ENCODE peak calls at places on chromosome 1, in six cellular contexts. I is IMR-90; H is activated CD8-positive, alpha-beta T cell treated with anti-CD3 and anti-CD28 coated beads for 36 hours; Y is gastrocnemius medialis; F is SK-N-SH treated with all-trans-retinoic acid at 6 μM for 48 hours; O is lung. Z is an unnamed sample.

GRCh38 chr1:53143527-53143926 is 1.1 kb upstream of the SLC1A7 start:
- ATAC-seq in F (no peak), Y (no peak), O (no peak), H (no peak), I (no peak), Z (no peak)

GRCh38 chr1:17735791-17736190 is 19.3 kb upstream of the ACTL8 start:
- ATAC-seq in Y (no peak), H (no peak), F (no peak), I (no peak), O (no peak), Z (no peak)

GRCh38 chr1:231778009-231778719 is 151.6 kb downstream of the DISC1 start:
- ATAC-seq in O (no peak), Y (peak), H (no peak), F (peak), I (no peak), Z (no peak)

GRCh38 chr1:84090447-84091244 is 53.4 kb upstream of the PRKACB start:
- ATAC-seq in O (no peak), Y (no peak), F (no peak), I (no peak), H (peak), Z (no peak)

GRCh38 chr1:7117599-7118281 is 332.5 kb downstream of the CAMTA1 start:
- ATAC-seq in F (peak), Y (peak), I (peak), O (no peak), H (no peak), Z (no peak)

GRCh38 chr1:198598796-198599321 is 40.0 kb upstream of the PTPRC start:
- ATAC-seq in O (no peak), F (no peak), H (peak), Y (no peak), I (no peak), Z (peak)

GRCh38 chr1:108933944-108934343 is 29.3 kb downstream of the CLCC1 start:
- ATAC-seq in I (no peak), Y (no peak), O (no peak), H (no peak), F (no peak), Z (no peak)

GRCh38 chr1:18885311-18886002 is 16.9 kb downstream of the ALDH4A1 start:
- ATAC-seq in I (no peak), Y (no peak), O (no peak), H (no peak), F (no peak), Z (no peak)

GRCh38 chr1:233615571-233615970 is 1.7 kb downstream of the KCNK1 start:
- ATAC-seq in Y (no peak), H (no peak), F (no peak), I (no peak), O (no peak), Z (no peak)

GRCh38 chr1:97138515-97139032 is 417.0 kb downstream of the PTBP2 start:
- ATAC-seq in F (peak), O (no peak), H (peak), Y (peak), I (peak), Z (no peak)

GRCh38 chr1:53362851-53363642 is 35.2 kb upstream of the LRP8 start:
- ATAC-seq in O (no peak), F (no peak), I (no peak), Y (no peak), H (no peak), Z (no peak)

GRCh38 chr1:147238053-147238902 is 4.2 kb upstream of the CHD1L start:
- ATAC-seq in F (no peak), O (no peak), I (no peak), Y (no peak), H (no peak), Z (no peak)

GRCh38 chr1:151837197-151837596 is 2.4 kb downstream of the C2CD4D start:
- ATAC-seq in F (no peak), I (no peak), H (peak), Y (no peak), O (no peak), Z (no peak)

GRCh38 chr1:152497273-152497672 is 13.3 kb upstream of the LCE5A start:
- ATAC-seq in Y (no peak), I (no peak), F (peak), O (no peak), H (no peak), Z (no peak)

GRCh38 chr1:8474369-8474768 is 156.5 kb downstream of the SLC45A1 start:
- ATAC-seq in O (no peak), I (no peak), H (no peak), Y (peak), F (no peak), Z (no peak)

GRCh38 chr1:167720965-167721616 is 691 bp upstream of the MPZL1 start:
- ATAC-seq in H (no peak), Y (peak), F (peak), I (peak), O (no peak), Z (no peak)

GRCh38 chr1:169571450-169571849 is 14.8 kb downstream of the F5 start:
- ATAC-seq in Y (no peak), I (no peak), O (no peak), H (no peak), F (no peak), Z (no peak)

GRCh38 chr1:83961571-83962295 is 37.2 kb downstream of the TTLL7 start:
- ATAC-seq in F (no peak), O (no peak), I (no peak), H (no peak), Y (no peak), Z (no peak)

GRCh38 chr1:31216016-31216415 is 23.7 kb downstream of the NKAIN1 start:
- ATAC-seq in F (peak), H (no peak), Y (no peak), I (no peak), O (no peak), Z (no peak)

GRCh38 chr1:182428043-182428442 is 21.9 kb upstream of the RGSL1 start:
- ATAC-seq in H (no peak), I (no peak), O (no peak), Y (no peak), F (no peak), Z (peak)